ENCODE peak calls at places on chromosomes 1 and 21, in five cellular contexts. U is K562, I is SK-N-SH, J is HepG2, V is HL-60. F is an unnamed sample.

GRCh38 chr1:16631248-16632043 is 18.1 kb upstream of the NBPF1 start:
- DNase-seq in U (no peak), J (no peak), V (no peak), I (peak; percentile 42), F (no peak)

GRCh38 chr1:64502924-64503323 is 33.0 kb downstream of the CACHD1 start:
- DNase-seq in U (no peak), I (peak; percentile 55), V (no peak), J (no peak), F (no peak)

GRCh38 chr1:186188004-186188539 is 187.0 kb downstream of the TPR start:
- DNase-seq in U (no peak), J (no peak), I (no peak), V (no peak), F (no peak)

GRCh38 chr1:219088778-219089557 is 84.7 kb upstream of the LYPLAL1 start:
- DNase-seq in J (peak; percentile 28), U (peak; percentile 92), I (no peak), V (peak; percentile 99), F (no peak)

GRCh38 chr1:245648749-245649517 is 494.1 kb downstream of the KIF26B start:
- DNase-seq in V (no peak), U (no peak), J (no peak), I (no peak), F (no peak)

GRCh38 chr1:31653761-31654160 is 9.1 kb upstream of the PEF1 start:
- DNase-seq in J (no peak), U (no peak), V (no peak), I (no peak), F (no peak)

GRCh38 chr1:25756210-25756609 is 43.8 kb upstream of the SELENON start:
- DNase-seq in I (no peak), V (no peak), J (no peak), U (no peak), F (no peak)

GRCh38 chr1:22524481-22524880 is 38.8 kb upstream of the EPHA8 start:
- DNase-seq in J (no peak), U (no peak), V (peak; percentile 5), I (no peak), F (no peak)

GRCh38 chr21:44736291-44737004 is 25.1 kb upstream of the TSPEAR start:
- DNase-seq in U (no peak), V (no peak), I (no peak), J (peak; percentile 85), F (peak; percentile 22)

GRCh38 chr1:37858931-37859506 is 373 bp downstream of the MTF1 start:
- DNase-seq in J (no peak), V (peak; percentile 43), U (peak; percentile 47), I (no peak), F (no peak)

GRCh38 chr1:16017461-16018303 is at the start of gene HSPB7:
- DNase-seq in V (no peak), U (peak; percentile 77), J (no peak), I (peak; percentile 76), F (no peak)

GRCh38 chr1:1273152-1273534 is 511 bp downstream of the UBE2J2 start:
- DNase-seq in V (no peak), I (no peak), J (no peak), U (no peak), F (no peak)

GRCh38 chr1:3466366-3467075 is 12.1 kb downstream of the ARHGEF16 start:
- DNase-seq in V (no peak), J (no peak), U (no peak), I (no peak), F (no peak)

GRCh38 chr1:153978274-153978909 is 918 bp upstream of the JTB start:
- DNase-seq in U (peak; percentile 63), V (no peak), I (no peak), J (no peak), F (no peak)

GRCh38 chr1:51734899-51735745 is 118.2 kb downstream of the OSBPL9 start:
- DNase-seq in V (no peak), U (peak; percentile 46), I (no peak), J (no peak), F (no peak)

GRCh38 chr1:11746092-11746491 is 10.2 kb downstream of the AGTRAP start:
- DNase-seq in J (no peak), I (no peak), U (no peak), V (no peak), F (no peak)

GRCh38 chr1:210438928-210439841 is 110.5 kb downstream of the HHAT start:
- DNase-seq in I (no peak), J (no peak), U (no peak), V (no peak), F (no peak)

GRCh38 chr1:105485207-105485606 is 1571.3 kb upstream of the PRMT6 start:
- DNase-seq in U (no peak), J (no peak), I (no peak), V (no peak), F (no peak)

GRCh38 chr21:17794631-17795030 is 24.5 kb downstream of the C21orf91 start:
- DNase-seq in U (no peak), V (no peak), I (no peak), J (no peak), F (no peak)

GRCh38 chr1:201461193-201461657 is 7.8 kb downstream of the PHLDA3 start:
- DNase-seq in V (no peak), U (peak; percentile 57), I (no peak), J (peak; percentile 73), F (no peak)

GRCh38 chr1:238558156-238558555 is 667.4 kb upstream of the ZP4 start:
- DNase-seq in I (no peak), U (no peak), V (no peak), J (no peak), F (no peak)

GRCh38 chr1:179059185-179059483 is 22.7 kb upstream of the TOR3A start:
- DNase-seq in J (no peak), V (no peak), U (no peak), I (no peak), F (no peak)

GRCh38 chr1:242523968-242524570 is 428 bp downstream of the PLD5 start:
- DNase-seq in V (no peak), U (peak; percentile 4), J (no peak), I (peak; percentile 94), F (peak; percentile 15)

GRCh38 chr1:241077386-241078147 is 279.4 kb downstream of the RGS7 start:
- DNase-seq in J (no peak), V (no peak), I (no peak), U (no peak), F (no peak)

GRCh38 chr1:60904079-60904852 is 178.1 kb upstream of the NFIA start:
- DNase-seq in U (no peak), V (no peak), J (no peak), I (no peak), F (no peak)

GRCh38 chr1:2609271-2610035 is 22.9 kb downstream of the PRXL2B start:
- DNase-seq in I (peak; percentile 30), U (no peak), V (no peak), J (no peak), F (peak; percentile 37)

GRCh38 chr1:36175137-36176095 is 19.5 kb downstream of the MAP7D1 start:
- DNase-seq in I (no peak), J (no peak), V (no peak), U (no peak), F (peak; percentile 61)

GRCh38 chr1:39687243-39687642 is 4.0 kb downstream of the HPCAL4 start:
- DNase-seq in V (no peak), I (no peak), U (no peak), J (no peak), F (no peak)

GRCh38 chr1:29805122-29805895 is 569.0 kb downstream of the PTPRU start:
- DNase-seq in U (no peak), V (no peak), I (peak; percentile 15), J (no peak), F (no peak)

GRCh38 chr21:35525443-35525842 is 476.3 kb upstream of the RUNX1 start:
- DNase-seq in U (no peak), J (no peak), V (no peak), I (no peak), F (no peak)

GRCh38 chr1:46673749-46674182 is 2.1 kb downstream of the TEX38 start:
- DNase-seq in V (no peak), J (no peak), I (no peak), U (peak; percentile 67), F (no peak)

GRCh38 chr1:17579951-17580939 is 40.7 kb downstream of the ARHGEF10L start:
- DNase-seq in V (no peak), J (peak; percentile 87), U (no peak), I (no peak), F (no peak)

GRCh38 chr1:228077565-228078330 is 4.8 kb upstream of the ARF1 start:
- DNase-seq in J (no peak), V (no peak), I (no peak), U (no peak), F (no peak)

GRCh38 chr1:241842565-241842964 is 5.4 kb upstream of the EXO1 start:
- DNase-seq in U (no peak), J (no peak), I (no peak), V (no peak), F (no peak)

GRCh38 chr21:44989943-44990780 is 50.3 kb downstream of the SLX9 start:
- DNase-seq in J (no peak), I (peak; percentile 70), U (no peak), V (no peak), F (no peak)

GRCh38 chr1:79042117-79042516 is 35.6 kb upstream of the ADGRL4 start:
- DNase-seq in U (no peak), V (peak; percentile 2), I (no peak), J (no peak), F (no peak)

GRCh38 chr1:233721003-233721595 is 107.2 kb downstream of the KCNK1 start:
- DNase-seq in J (peak; percentile 4), I (no peak), U (no peak), V (peak; percentile 27), F (no peak)

DNA sequence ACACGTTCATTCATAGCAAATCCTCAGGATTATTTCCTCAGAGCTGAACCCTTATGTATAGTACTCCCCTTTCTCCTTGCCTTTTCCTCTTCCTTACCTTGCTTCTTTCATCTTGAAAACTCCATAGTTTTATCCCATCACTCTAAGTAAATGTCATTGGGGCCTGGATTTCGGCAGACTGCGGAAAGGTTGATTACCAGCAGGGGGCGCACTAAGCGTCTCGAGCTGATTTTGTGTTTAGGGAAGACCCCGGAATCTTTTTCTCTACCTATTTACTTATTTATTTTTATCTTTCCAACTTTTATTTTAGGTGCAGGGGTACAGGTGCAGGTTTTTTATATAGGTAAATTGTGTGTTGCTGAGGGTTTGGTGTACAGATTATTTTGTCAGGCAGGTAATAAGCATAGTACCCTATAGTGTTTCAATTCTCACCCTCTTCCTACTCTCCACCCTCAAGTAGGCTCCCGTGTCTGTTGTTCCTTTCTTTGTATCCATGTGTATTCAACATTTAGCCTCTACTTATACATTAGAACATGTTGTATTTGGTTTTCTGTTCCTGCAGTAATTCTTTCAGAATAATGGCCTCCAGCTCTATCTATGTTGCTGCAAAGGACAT is 11.4 kb upstream of the MTARC1 start:
- DNase-seq in V (no peak), U (peak; percentile 56), J (peak; percentile 16), I (peak; percentile 56), F (peak; percentile 66)
- TF ChIP-seq GABPA in V (no peak), U (no peak), J (no peak), I (no peak), F (no peak)

GRCh38 chr1:161483361-161483760 is 21.9 kb upstream of the FCGR2A start:
- DNase-seq in I (no peak), V (no peak), J (no peak), U (no peak), F (no peak)
- TF ChIP-seq GABPA in I (no peak), V (no peak), J (no peak), U (no peak), F (no peak)

GRCh38 chr1:156226116-156226538 is 13.3 kb downstream of the PMF1 start:
- DNase-seq in I (no peak), V (no peak), J (no peak), U (no peak), F (no peak)
- TF ChIP-seq GABPA in I (no peak), V (no peak), J (no peak), U (no peak), F (no peak)

GRCh38 chr1:53073287-53073686 is 11.3 kb downstream of the PODN start:
- DNase-seq in U (no peak), I (no peak), J (no peak), V (no peak), F (no peak)
- TF ChIP-seq GABPA in U (no peak), I (no peak), J (no peak), V (no peak), F (no peak)